ENCODE peak calls at places on chromosomes 6 and 20, in eight cellular contexts. H, K, G, Y, Q, S, U and W are unnamed samples.

GRCh38 chr20:54000914-54001313 is 69.5 kb downstream of the BCAS1 start:
- DNase-seq in H (no peak), K (no peak), G (no peak), Y (no peak), Q (no peak), S (no peak), U (no peak), W (no peak)

GRCh38 chr6:54427396-54427910 is 119.2 kb downstream of the TINAG start:
- DNase-seq in H (no peak), K (no peak), G (no peak), Y (no peak), Q (no peak), S (no peak), U (no peak), W (no peak)

GRCh38 chr6:111148110-111148509 is 60.8 kb downstream of the SLC16A10 start:
- DNase-seq in H (no peak), K (no peak), G (no peak), Y (no peak), Q (no peak), S (no peak), U (no peak), W (no peak)

GRCh38 chr20:38581013-38581412 is at the start of gene ADIG:
- DNase-seq in H (no peak), K (no peak), G (peak), Y (peak), Q (no peak), S (no peak), U (no peak), W (no peak)

GRCh38 chr20:63701051-63701328 is 4.5 kb downstream of the TNFRSF6B start:
- DNase-seq in H (peak), K (no peak), G (no peak), Y (no peak), Q (peak), S (no peak), U (no peak), W (no peak)

GRCh38 chr6:133179483-133179882 is 61.7 kb upstream of the EYA4 start:
- DNase-seq in H (no peak), K (no peak), G (no peak), Y (no peak), Q (no peak), S (no peak), U (no peak), W (no peak)

GRCh38 chr20:39360029-39360620 is 398.0 kb downstream of the DHX35 start:
- DNase-seq in H (no peak), K (no peak), G (no peak), Y (no peak), Q (no peak), S (no peak), U (no peak), W (no peak)

GRCh38 chr6:31740397-31741223 is 805 bp downstream of the MSH5 start:
- DNase-seq in H (no peak), K (no peak), G (no peak), Y (no peak), Q (peak), S (no peak), U (no peak), W (no peak)

GRCh38 chr20:41178904-41179432 is 41.6 kb downstream of the PLCG1 start:
- DNase-seq in H (peak), K (no peak), G (no peak), Y (no peak), Q (peak), S (peak), U (peak), W (no peak)

GRCh38 chr6:155384343-155384742 is 70.1 kb upstream of the TFB1M start:
- DNase-seq in H (no peak), K (no peak), G (no peak), Y (no peak), Q (no peak), S (no peak), U (no peak), W (no peak)

GRCh38 chr6:79946242-79946641 is 1.1 kb downstream of the ELOVL4 start:
- DNase-seq in H (no peak), K (no peak), G (no peak), Y (peak), Q (no peak), S (no peak), U (no peak), W (no peak)

GRCh38 chr6:26594730-26595632 is 1.8 kb upstream of the ABT1 start:
- DNase-seq in H (no peak), K (peak), G (no peak), Y (peak), Q (no peak), S (no peak), U (peak), W (no peak)

GRCh38 chr6:54053893-54054391 is 57.3 kb upstream of the MLIP start:
- DNase-seq in H (no peak), K (no peak), G (no peak), Y (no peak), Q (no peak), S (no peak), U (no peak), W (no peak)

GRCh38 chr6:52517502-52518278 is 59.2 kb downstream of the TRAM2 start:
- DNase-seq in H (peak), K (peak), G (peak), Y (peak), Q (no peak), S (peak), U (peak), W (peak)

GRCh38 chr6:134340574-134340973 is 22.7 kb upstream of the SGK1 start:
- DNase-seq in H (no peak), K (no peak), G (no peak), Y (no peak), Q (no peak), S (no peak), U (no peak), W (no peak)

GRCh38 chr20:61571221-61571620 is 319.2 kb downstream of the CDH4 start:
- DNase-seq in H (no peak), K (no peak), G (no peak), Y (no peak), Q (peak), S (no peak), U (no peak), W (no peak)

GRCh38 chr6:89941031-89941775 is 46.9 kb downstream of the GJA10 start:
- DNase-seq in H (no peak), K (no peak), G (peak), Y (peak), Q (no peak), S (peak), U (no peak), W (no peak)

DNA sequence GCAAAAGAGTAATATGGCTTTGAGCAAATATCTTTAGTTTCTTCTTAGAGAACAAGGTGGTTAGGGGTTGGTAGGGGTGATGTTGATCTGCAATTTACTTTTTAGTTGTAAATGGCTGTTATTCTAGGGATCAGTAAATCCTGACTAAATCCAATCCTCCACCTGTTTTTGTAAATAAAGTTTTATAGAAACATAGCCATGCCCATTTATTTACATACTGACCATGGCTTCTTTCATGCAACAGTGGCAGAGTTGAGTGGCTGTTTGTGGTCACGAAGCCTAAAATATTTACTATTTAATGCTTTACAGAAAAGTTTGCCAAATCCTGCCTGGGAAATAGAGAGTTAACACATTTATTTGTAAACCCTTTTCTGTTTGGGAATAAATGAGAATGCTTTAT is 14.7 kb downstream of the HIVEP1 start:
- DNase-seq in H (no peak), K (no peak), G (no peak), Y (no peak), Q (no peak), S (no peak), U (no peak), W (no peak)
- H3K27ac ChIP-seq in H (no peak), K (no peak), G (no peak), Y (no peak), Q (no peak), S (no peak), U (no peak), W (no peak)

GRCh38 chr6:35299674-35300073 is 2.1 kb downstream of the DEF6 start:
- DNase-seq in H (no peak), K (no peak), G (no peak), Y (no peak), Q (peak), S (no peak), U (no peak), W (no peak)

GRCh38 chr6:35295521-35296315 is 1.9 kb upstream of the DEF6 start:
- DNase-seq in H (no peak), K (no peak), G (no peak), Y (no peak), Q (no peak), S (no peak), U (no peak), W (no peak)

GRCh38 chr6:35298625-35299140 is 1.1 kb downstream of the DEF6 start:
- DNase-seq in H (no peak), K (no peak), G (no peak), Y (no peak), Q (no peak), S (no peak), U (no peak), W (no peak)

GRCh38 chr6:35296931-35297330 is 687 bp upstream of the DEF6 start:
- DNase-seq in H (no peak), K (no peak), G (no peak), Y (no peak), Q (no peak), S (no peak), U (no peak), W (no peak)

GRCh38 chr6:35297541-35298481 is at the start of gene DEF6:
- DNase-seq in H (peak), K (peak), G (peak), Y (peak), Q (peak), S (peak), U (peak), W (no peak)
- TF ChIP-seq POLR2A in H (no peak), K (peak), G (peak), Y (peak), Q (peak), S (no peak), U (peak), W (no peak)

DNA sequence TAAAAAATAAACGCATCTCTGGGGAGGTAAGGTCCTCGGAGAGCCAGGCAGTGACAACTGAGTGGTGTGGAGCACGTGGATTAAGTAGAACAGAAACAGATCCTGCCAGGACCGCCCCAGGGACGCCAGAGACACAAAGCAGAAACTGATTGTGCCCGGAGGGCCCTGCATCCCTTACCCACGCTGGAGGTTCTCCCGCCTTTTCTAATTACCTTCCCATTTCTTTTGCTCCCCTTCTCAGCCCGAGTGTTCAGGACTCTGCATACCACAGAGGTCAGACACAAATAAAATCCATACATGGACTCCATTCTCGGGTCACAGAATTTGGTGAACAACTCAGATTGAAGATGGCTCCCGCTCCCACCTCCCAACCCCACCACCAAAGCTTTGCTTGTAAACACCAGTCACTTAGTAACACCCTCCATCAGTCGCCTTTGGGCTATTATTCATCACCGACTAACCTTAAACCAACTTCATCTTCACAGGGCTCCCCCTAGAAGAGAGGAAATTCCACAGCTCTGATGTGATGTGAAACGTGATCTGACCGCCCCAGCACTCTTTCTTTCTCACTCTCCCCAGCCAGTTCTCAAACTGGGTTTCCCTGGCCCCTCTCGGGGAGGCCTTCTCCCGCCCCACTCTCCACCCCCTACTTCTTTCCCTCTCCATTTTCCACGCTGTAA is 32.6 kb upstream of the PIM1 start:
- DNase-seq in H (no peak), K (no peak), G (no peak), Y (peak), Q (no peak), S (no peak), U (peak), W (no peak)
- H3K27ac ChIP-seq in H (peak), K (no peak), G (no peak), Y (peak), Q (no peak), S (peak), U (peak), W (peak)

DNA sequence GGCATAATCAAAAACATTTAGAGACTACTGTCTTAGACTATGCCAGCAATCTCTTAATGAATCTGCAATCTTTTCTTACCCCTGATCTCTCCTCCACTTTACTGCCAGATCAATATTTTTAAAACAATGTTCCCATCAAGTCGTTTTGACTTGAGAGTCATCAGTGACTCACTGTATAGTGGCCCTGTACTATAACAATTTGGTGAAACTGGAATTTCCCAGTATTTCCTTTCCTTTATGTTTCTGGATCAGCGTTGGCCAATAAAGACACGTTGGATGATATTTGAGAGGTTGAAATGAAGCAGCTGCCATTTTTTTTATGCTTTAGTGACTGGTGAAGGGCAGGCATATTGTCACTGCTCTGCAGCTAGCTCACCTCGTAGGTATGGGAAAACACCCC is 10.1 kb upstream of the SMIM13 start:
- DNase-seq in H (no peak), K (no peak), G (no peak), Y (no peak), Q (no peak), S (no peak), U (no peak), W (no peak)
- TF ChIP-seq POLR2A in H (no peak), K (no peak), G (no peak), Y (no peak), Q (no peak), S (no peak), U (no peak), W (no peak)

DNA sequence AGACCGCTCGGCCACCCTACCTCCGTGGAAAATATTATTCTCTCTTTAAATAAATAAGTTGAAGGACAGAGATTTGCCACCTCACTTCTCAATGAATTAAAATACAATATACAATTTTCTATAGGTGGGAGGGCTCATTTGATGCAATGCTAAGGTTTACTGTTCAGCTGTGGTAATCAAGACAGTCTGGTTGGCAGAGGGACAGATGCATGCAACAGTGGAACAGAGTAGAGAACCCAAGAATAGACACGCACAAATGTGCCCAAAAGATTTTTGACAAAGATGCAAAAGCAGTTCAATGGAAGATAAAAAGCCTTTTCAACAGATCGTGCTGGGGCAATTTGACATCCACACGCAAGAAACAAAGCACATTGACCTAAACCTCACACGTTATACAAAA is 145.2 kb downstream of the CEBPB start:
- DNase-seq in H (no peak), K (no peak), G (no peak), Y (no peak), Q (no peak), S (no peak), U (no peak), W (no peak)
- H3K27ac ChIP-seq in H (peak), K (no peak), G (no peak), Y (no peak), Q (no peak), S (no peak), U (peak), W (no peak)

DNA sequence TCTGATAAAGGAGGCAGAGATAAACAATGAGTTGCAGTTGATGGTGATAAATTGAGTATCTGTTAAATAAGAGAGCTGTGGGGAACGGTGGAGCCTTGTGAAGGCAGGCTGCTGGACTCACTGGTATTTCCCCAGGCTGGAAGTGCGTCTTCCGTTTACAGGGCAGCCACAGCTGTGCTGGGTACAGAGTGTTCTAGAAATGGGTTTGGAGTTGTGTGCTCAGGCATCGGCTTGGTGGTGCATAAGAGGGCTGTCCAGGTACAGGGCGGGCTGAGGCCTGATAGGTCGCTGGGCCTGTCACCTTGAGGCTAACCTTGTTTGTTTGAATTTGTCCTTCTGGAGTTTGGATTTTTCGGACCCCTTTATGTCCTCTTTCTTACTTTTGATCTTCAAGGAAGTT is 39.3 kb downstream of the ARID1B start:
- DNase-seq in H (no peak), K (peak), G (peak), Y (no peak), Q (no peak), S (no peak), U (no peak), W (no peak)
- TF ChIP-seq POLR2A in H (no peak), K (no peak), G (no peak), Y (no peak), Q (no peak), S (no peak), U (no peak), W (no peak)

GRCh38 chr6:139538366-139538765 is 163.9 kb upstream of the CITED2 start:
- DNase-seq in H (no peak), K (no peak), G (no peak), Y (no peak), Q (no peak), S (no peak), U (no peak), W (no peak)
- H3K27ac ChIP-seq in H (no peak), K (no peak), G (peak), Y (no peak), Q (no peak), S (no peak), U (no peak), W (no peak)

GRCh38 chr6:10722820-10723651 is at the start of gene TMEM14C:
- DNase-seq in H (peak), K (peak), G (peak), Y (peak), Q (peak), S (peak), U (peak), W (peak)

GRCh38 chr6:10722570-10722819 is 375 bp upstream of the TMEM14C start:
- DNase-seq in H (no peak), K (no peak), G (no peak), Y (no peak), Q (no peak), S (no peak), U (no peak), W (no peak)

GRCh38 chr6:10719386-10720228 is 3.3 kb upstream of the TMEM14C start:
- DNase-seq in H (no peak), K (peak), G (no peak), Y (peak), Q (no peak), S (no peak), U (peak), W (no peak)

GRCh38 chr6:10721850-10722569 is 860 bp upstream of the TMEM14C start:
- DNase-seq in H (no peak), K (no peak), G (no peak), Y (peak), Q (no peak), S (no peak), U (no peak), W (no peak)

GRCh38 chr6:10720229-10720959 is 2.5 kb upstream of the TMEM14C start:
- DNase-seq in H (no peak), K (no peak), G (peak), Y (peak), Q (peak), S (no peak), U (peak), W (no peak)
- TF ChIP-seq POLR2A in H (no peak), K (no peak), G (peak), Y (peak), Q (peak), S (no peak), U (no peak), W (no peak)

DNA sequence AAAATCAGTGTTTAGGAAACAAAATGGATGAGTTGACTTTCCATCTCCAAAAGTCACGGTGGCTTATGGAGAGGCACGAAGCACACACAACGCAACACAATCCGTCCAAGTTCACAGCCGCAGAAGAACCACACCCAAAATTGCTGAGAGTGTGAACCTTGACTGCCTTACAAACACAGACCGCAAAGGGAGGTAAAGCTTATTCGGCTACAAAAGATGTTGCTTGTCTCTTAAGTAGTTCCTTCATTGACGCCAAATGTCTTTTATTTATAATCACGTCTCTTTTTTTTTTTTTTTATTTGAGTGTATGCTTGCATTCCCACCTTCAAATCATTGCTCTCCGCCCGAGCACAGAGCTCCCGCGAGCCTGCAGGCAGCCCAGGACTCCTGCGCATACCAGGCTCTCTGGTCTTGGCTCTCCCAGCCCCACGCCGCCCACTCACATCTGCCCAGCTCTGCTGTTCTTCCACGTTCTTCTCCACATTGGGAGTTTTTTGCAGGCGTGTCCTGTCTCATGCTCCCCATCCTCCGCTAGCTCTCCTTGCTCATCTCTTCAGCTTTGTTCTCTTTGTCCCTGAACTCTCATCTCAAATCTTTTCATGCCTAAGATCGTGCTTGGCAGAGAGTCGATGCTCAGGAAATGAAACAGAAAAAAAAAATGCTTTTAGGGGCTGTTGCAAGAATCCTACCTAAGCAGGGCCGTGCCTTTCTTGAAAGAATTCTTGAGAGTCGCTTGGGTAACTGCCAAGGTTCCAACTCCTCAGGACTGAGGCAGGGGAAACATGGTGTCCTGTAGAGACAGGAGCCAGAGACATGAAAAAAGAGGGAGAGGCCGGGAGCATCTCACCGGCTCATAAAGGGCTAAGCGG is 25.8 kb downstream of the LY86 start:
- DNase-seq in H (no peak), K (no peak), G (no peak), Y (no peak), Q (no peak), S (no peak), U (peak), W (no peak)
- H3K27ac ChIP-seq in H (no peak), K (no peak), G (no peak), Y (no peak), Q (no peak), S (peak), U (peak), W (no peak)